ENCODE peak calls at places on chromosomes 6 and 20, in four cellular contexts. F is neural progenitor cell, C is AG04450, N is lower lobe of right lung. X is an unnamed sample.
A peak's percentile ranks its signal among the peaks of the same experiment; 100 is the strongest.

GRCh38 chr20:8234580-8234979 is 102.5 kb downstream of the PLCB1 start:
- DNase-seq in F (no peak), C (no peak), N (no peak), X (no peak)

GRCh38 chr20:23641936-23642751 is 4.4 kb upstream of the CST3 start:
- DNase-seq in F (no peak), C (peak; percentile 50), N (no peak), X (no peak)

GRCh38 chr6:186221-186965 is 105.9 kb upstream of the DUSP22 start:
- DNase-seq in F (no peak), C (no peak), N (no peak), X (no peak)

GRCh38 chr20:19974621-19975435 is 42.3 kb upstream of the NAA20 start:
- DNase-seq in F (no peak), C (peak; percentile 93), N (peak; percentile 91), X (peak; percentile 90)

GRCh38 chr20:1255675-1256074 is 10.4 kb upstream of the SNPH start:
- DNase-seq in F (no peak), C (no peak), N (no peak), X (no peak)

GRCh38 chr6:163828038-163828790 is 413.7 kb downstream of the QKI start:
- DNase-seq in F (peak; percentile 31), C (no peak), N (no peak), X (no peak)

GRCh38 chr20:34562643-34563042 is 4.1 kb downstream of the MAP1LC3A start:
- DNase-seq in F (peak; percentile 59), C (no peak), N (no peak), X (no peak)

GRCh38 chr6:105509506-105510331 is 106.8 kb upstream of the PREP start:
- DNase-seq in F (peak; percentile 63), C (no peak), N (no peak), X (no peak)

GRCh38 chr6:17932362-17932852 is 55.0 kb downstream of the KIF13A start:
- DNase-seq in F (no peak), C (peak; percentile 73), N (peak; percentile 51), X (no peak)

GRCh38 chr6:62393608-62394007 is 107.6 kb upstream of the KHDRBS2 start:
- DNase-seq in F (peak; percentile 77), C (no peak), N (no peak), X (no peak)

GRCh38 chr20:60583741-60584140 is 625.5 kb downstream of the CDH26 start:
- DNase-seq in F (no peak), C (no peak), N (no peak), X (no peak)
- H3K27ac ChIP-seq in F (no peak overlapping the region), C (no peak overlapping the region), N (no peak overlapping the region), X (no peak overlapping the region)

DNA sequence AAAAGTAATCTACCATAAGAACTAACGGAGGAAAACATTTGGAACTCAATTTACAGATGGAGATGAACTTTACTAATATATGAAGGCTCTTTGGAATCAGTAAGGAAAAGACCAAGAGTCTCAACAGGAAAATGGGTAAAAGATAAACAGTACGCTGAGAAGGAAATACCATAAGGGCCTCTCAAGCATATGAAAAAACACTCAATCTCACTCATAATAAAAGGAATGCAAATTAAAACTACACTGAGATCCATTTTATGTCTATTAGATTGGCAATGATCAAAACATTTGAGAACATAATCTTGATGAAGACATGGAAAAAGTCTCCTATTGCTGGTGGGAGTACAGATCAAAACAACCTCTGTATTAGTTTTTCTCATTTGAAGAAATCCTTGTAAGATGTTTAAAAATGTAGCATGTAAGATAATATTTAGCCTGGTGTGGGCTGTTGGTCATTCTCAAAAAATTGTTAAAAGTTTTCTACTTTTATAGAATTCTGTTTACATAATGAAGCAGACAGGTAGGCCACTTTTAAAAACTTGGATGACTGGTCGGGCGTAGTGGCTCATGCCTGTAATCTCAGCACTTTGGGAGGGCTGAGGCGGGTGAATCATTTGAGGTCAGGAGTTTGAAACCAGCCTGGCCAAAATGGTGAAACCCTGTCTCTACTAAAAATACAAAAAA is 14.5 kb downstream of the REV3L start:
- DNase-seq in F (no peak), C (no peak), N (no peak), X (no peak)
- H3K27ac ChIP-seq in F (no peak overlapping the region), C (peak overlapping the region; percentile 60), N (peak overlapping the region; percentile 56), X (no peak overlapping the region)

GRCh38 chr20:14883324-14883723 is 545.9 kb upstream of the FLRT3 start:
- DNase-seq in F (no peak), C (no peak), N (no peak), X (no peak)
- H3K27ac ChIP-seq in F (no peak overlapping the region), C (no peak overlapping the region), N (no peak overlapping the region), X (no peak overlapping the region)

DNA sequence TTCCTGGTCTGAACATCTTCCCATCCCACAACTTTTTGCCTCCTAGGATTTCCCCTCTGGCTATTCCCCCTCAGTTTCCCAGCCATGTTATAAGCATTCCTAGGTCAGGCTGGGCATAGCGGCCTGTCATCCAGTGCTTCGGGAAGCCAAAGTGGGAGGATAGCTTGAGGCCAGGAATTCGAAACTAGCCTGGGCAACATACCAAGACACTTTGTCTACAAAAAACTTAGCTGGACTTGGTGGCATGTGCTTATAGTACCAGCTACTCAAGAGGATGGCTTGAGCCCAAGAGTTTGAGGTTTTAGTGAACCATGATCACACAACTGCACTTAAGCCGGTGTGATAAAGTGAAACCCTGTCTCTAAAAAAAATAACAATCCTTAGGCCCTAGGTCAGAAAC is 447.4 kb downstream of the KIF16B start:
- DNase-seq in F (no peak), C (no peak), N (no peak), X (no peak)
- H3K27ac ChIP-seq in F (no peak overlapping the region), C (no peak overlapping the region), N (no peak overlapping the region), X (no peak overlapping the region)

DNA sequence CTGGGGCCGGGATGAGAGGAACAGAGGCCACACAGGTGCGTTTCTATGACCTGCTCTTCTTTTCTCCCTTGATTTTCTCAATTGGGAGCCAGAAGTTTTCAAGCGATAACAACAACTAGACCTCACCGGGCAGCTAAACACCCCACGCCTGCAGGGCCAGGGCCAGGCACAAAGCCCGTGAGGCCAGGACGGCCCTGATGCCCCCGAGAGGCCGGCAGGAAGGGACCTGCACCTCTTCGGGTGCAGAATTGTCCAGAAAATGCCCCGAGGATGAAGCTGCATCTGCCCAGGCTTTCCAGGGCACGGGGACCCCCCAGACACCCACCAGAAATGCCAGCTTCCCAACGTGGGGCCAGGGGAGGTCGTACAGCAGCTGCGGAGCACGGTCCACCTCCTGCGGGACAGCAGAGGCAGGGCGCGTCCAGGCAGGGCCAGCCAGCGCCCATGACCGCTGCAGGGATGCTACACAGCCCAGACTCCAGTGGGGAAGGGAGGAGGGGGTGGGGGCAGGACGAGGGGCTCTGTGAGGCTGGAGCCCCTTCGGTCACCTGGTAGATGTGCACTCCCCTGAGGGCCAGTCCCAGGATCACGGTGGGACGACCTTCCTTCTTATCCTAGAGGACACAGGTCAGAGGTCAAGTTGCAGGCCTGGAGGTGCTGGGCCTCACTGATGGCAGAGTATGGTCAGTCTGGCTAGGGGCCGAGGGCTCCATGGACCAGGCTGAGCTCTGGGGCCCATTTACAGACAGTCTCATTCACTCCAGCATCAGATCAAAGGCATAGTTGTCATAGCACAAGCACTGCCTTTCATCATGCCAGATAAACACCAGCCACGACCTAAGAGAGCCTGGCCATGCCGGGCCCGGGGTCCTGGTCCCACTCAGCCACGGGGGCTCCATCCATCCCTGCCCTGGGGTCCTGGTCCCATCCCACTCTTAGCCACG is 16.4 kb downstream of the FRMD1 start:
- DNase-seq in F (no peak), C (no peak), N (no peak), X (no peak)
- H3K27ac ChIP-seq in F (no peak overlapping the region), C (no peak overlapping the region), N (no peak overlapping the region), X (no peak overlapping the region)

GRCh38 chr6:151291145-151292055 is 51.6 kb downstream of the AKAP12 start:
- DNase-seq in F (peak; percentile 48), C (peak; percentile 67), N (no peak), X (no peak)
- H3K27ac ChIP-seq in F (no peak overlapping the region), C (peak overlapping the region; percentile 75), N (peak overlapping the region; percentile 67), X (no peak overlapping the region)

X was measured in substantia nigra.